ENCODE peak calls at places on chromosomes 2 and 18, in four cellular contexts. One of them, this sample, is unnamed.

GRCh38 chr18:49227456-49227855 is 233.0 kb downstream of the DYM start:
- DNase-seq in HFF-Myc: no peak
- DNase-seq in GM13976: no peak
- DNase-seq in epithelial cell of esophagus: peak
- DNase-seq in this sample: no peak

GRCh38 chr2:8872821-8873432 is 35.5 kb upstream of the KIDINS220 start:
- DNase-seq in HFF-Myc: peak
- DNase-seq in GM13976: peak
- DNase-seq in epithelial cell of esophagus: peak
- DNase-seq in this sample: peak

GRCh38 chr2:208077286-208077685 is 47.0 kb downstream of the CRYGD start:
- DNase-seq in HFF-Myc: no peak
- DNase-seq in GM13976: no peak
- DNase-seq in epithelial cell of esophagus: no peak
- DNase-seq in this sample: no peak

GRCh38 chr2:14494759-14495158 is 137.8 kb upstream of the LRATD1 start:
- DNase-seq in HFF-Myc: no peak
- DNase-seq in GM13976: no peak
- DNase-seq in epithelial cell of esophagus: no peak
- DNase-seq in this sample: no peak

GRCh38 chr2:191023235-191023679 is 9.3 kb upstream of the STAT1 start:
- DNase-seq in HFF-Myc: no peak
- DNase-seq in GM13976: no peak
- DNase-seq in epithelial cell of esophagus: no peak
- DNase-seq in this sample: no peak

GRCh38 chr2:150475479-150476212 is 11.8 kb downstream of the RND3 start:
- DNase-seq in HFF-Myc: no peak
- DNase-seq in GM13976: no peak
- DNase-seq in epithelial cell of esophagus: peak
- DNase-seq in this sample: no peak

GRCh38 chr2:55718165-55719008 is 24.7 kb upstream of the PNPT1 start:
- DNase-seq in HFF-Myc: peak
- DNase-seq in GM13976: peak
- DNase-seq in epithelial cell of esophagus: peak
- DNase-seq in this sample: peak

GRCh38 chr18:58156516-58156915 is 112.5 kb downstream of the NEDD4L start:
- DNase-seq in HFF-Myc: no peak
- DNase-seq in GM13976: no peak
- DNase-seq in epithelial cell of esophagus: no peak
- DNase-seq in this sample: no peak

GRCh38 chr2:23380562-23381065 is 4.4 kb upstream of the KLHL29 start:
- DNase-seq in HFF-Myc: no peak
- DNase-seq in GM13976: peak
- DNase-seq in epithelial cell of esophagus: no peak
- DNase-seq in this sample: peak

GRCh38 chr2:71851094-71851755 is 296.4 kb downstream of the CYP26B1 start:
- DNase-seq in HFF-Myc: no peak
- DNase-seq in GM13976: no peak
- DNase-seq in epithelial cell of esophagus: no peak
- DNase-seq in this sample: no peak

GRCh38 chr2:181394741-181395437 is 62.3 kb upstream of the ITGA4 start:
- DNase-seq in HFF-Myc: no peak
- DNase-seq in GM13976: no peak
- DNase-seq in epithelial cell of esophagus: no peak
- DNase-seq in this sample: no peak

GRCh38 chr18:77811510-77811909 is 561.9 kb downstream of the GALR1 start:
- DNase-seq in HFF-Myc: no peak
- DNase-seq in GM13976: no peak
- DNase-seq in epithelial cell of esophagus: peak
- DNase-seq in this sample: no peak

GRCh38 chr2:113282747-113283533 is 4.2 kb upstream of the PAX8 start:
- DNase-seq in HFF-Myc: no peak
- DNase-seq in GM13976: no peak
- DNase-seq in epithelial cell of esophagus: peak
- DNase-seq in this sample: no peak

GRCh38 chr2:164910091-164910899 is 45.0 kb downstream of the SLC38A11 start:
- DNase-seq in HFF-Myc: peak
- DNase-seq in GM13976: no peak
- DNase-seq in epithelial cell of esophagus: peak
- DNase-seq in this sample: no peak

GRCh38 chr2:106095478-106096392 is 98.4 kb downstream of the UXS1 start:
- DNase-seq in HFF-Myc: no peak
- DNase-seq in GM13976: no peak
- DNase-seq in epithelial cell of esophagus: no peak
- DNase-seq in this sample: no peak

GRCh38 chr2:8984152-8984551 is 19.3 kb downstream of the MBOAT2 start:
- DNase-seq in HFF-Myc: no peak
- DNase-seq in GM13976: no peak
- DNase-seq in epithelial cell of esophagus: no peak
- DNase-seq in this sample: no peak

GRCh38 chr18:49854681-49855080 is 41.3 kb upstream of the ACAA2 start:
- DNase-seq in HFF-Myc: no peak
- DNase-seq in GM13976: no peak
- DNase-seq in epithelial cell of esophagus: peak
- DNase-seq in this sample: no peak

GRCh38 chr2:231985823-231986261 is 24.3 kb downstream of the DIS3L2 start:
- DNase-seq in HFF-Myc: no peak
- DNase-seq in GM13976: no peak
- DNase-seq in epithelial cell of esophagus: peak
- DNase-seq in this sample: no peak

GRCh38 chr2:43221660-43222471 is 4.5 kb downstream of the ZFP36L2 start:
- DNase-seq in HFF-Myc: peak
- DNase-seq in GM13976: no peak
- DNase-seq in epithelial cell of esophagus: peak
- DNase-seq in this sample: no peak

GRCh38 chr2:194319222-194319992 is 1337.6 kb upstream of the SLC39A10 start:
- DNase-seq in HFF-Myc: no peak
- DNase-seq in GM13976: no peak
- DNase-seq in epithelial cell of esophagus: peak
- DNase-seq in this sample: peak

GRCh38 chr2:170742896-170743529 is 27.2 kb upstream of the ERICH2 start:
- DNase-seq in HFF-Myc: no peak
- DNase-seq in GM13976: no peak
- DNase-seq in epithelial cell of esophagus: no peak
- DNase-seq in this sample: no peak

GRCh38 chr2:79874015-79874414 is 361.2 kb downstream of the CTNNA2 start:
- DNase-seq in HFF-Myc: no peak
- DNase-seq in GM13976: no peak
- DNase-seq in epithelial cell of esophagus: no peak
- DNase-seq in this sample: no peak

DNA sequence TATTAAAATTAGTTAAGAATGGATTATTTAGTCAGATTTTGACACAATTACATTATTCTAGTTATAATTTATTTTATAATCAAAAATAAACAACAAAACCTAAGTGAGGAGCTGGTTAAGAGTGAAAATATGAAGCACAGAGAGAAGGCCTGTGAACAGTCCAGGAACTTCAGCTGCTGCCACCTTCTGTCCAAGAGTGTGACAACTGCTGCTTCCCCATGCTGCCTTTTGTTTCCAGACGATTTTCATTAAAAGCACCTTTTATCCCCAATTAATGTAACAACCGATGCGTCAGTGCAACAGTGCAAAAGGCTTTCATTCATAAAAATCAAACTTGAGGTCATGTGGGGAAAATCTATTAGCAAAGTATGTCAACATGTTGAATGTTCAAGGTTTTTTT is 363.6 kb downstream of the CTNNA2 start:
- DNase-seq in HFF-Myc: no peak
- DNase-seq in GM13976: peak
- DNase-seq in epithelial cell of esophagus: no peak
- DNase-seq in this sample: no peak
- TF ChIP-seq CTCF in HFF-Myc: peak
- TF ChIP-seq CTCF in GM13976: no peak
- TF ChIP-seq CTCF in epithelial cell of esophagus: peak
- TF ChIP-seq CTCF in this sample: peak

DNA sequence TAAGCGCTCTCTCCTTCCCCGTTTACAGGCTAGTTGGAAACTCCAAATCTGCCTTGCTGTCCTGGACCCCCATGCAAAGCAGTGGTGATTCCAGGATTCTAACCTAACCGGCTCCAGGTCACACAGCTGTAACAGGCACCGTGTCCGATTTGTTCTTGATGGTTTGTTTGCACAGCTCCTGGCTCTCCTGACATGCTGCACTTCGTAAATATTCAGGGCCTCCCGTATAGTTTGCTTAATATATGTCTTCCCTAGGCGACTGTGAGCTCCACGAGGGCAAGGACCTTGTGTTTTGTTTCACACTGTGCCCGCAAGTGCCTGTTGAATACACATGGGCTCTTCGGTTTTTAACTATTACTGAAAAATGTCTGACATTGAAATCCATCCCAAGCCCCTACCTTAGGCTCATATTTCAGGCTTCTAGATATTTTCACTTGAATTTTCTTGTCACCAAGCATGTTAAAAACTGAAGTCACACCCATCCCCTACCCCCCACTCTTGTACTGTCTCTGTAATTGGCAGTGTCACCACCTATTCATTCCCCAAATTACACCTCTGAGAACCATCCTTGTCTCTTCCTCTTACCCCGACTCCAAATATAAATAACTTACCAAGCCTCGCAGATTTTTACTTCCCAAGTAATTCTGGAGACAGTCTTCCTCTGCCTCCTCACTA is 1.0 kb upstream of the PUM2 start:
- DNase-seq in HFF-Myc: no peak
- DNase-seq in GM13976: no peak
- DNase-seq in epithelial cell of esophagus: no peak
- DNase-seq in this sample: no peak
- TF ChIP-seq CTCF in HFF-Myc: no peak
- TF ChIP-seq CTCF in GM13976: no peak
- TF ChIP-seq CTCF in epithelial cell of esophagus: no peak
- TF ChIP-seq CTCF in this sample: no peak

GRCh38 chr2:174078275-174078674 is 113.1 kb upstream of the SP3 start:
- DNase-seq in HFF-Myc: no peak
- DNase-seq in GM13976: no peak
- DNase-seq in epithelial cell of esophagus: no peak
- DNase-seq in this sample: no peak
- TF ChIP-seq CTCF in HFF-Myc: peak
- TF ChIP-seq CTCF in GM13976: no peak
- TF ChIP-seq CTCF in epithelial cell of esophagus: peak
- TF ChIP-seq CTCF in this sample: peak

GRCh38 chr2:54122171-54122935 is 6.9 kb downstream of the ACYP2 start:
- DNase-seq in HFF-Myc: no peak
- DNase-seq in GM13976: no peak
- DNase-seq in epithelial cell of esophagus: no peak
- DNase-seq in this sample: no peak

GRCh38 chr2:54115284-54116137 is at the start of gene ACYP2:
- DNase-seq in HFF-Myc: peak
- DNase-seq in GM13976: peak
- DNase-seq in epithelial cell of esophagus: peak
- DNase-seq in this sample: peak

GRCh38 chr2:54122939-54123338 is 7.5 kb downstream of the ACYP2 start:
- DNase-seq in HFF-Myc: peak
- DNase-seq in GM13976: no peak
- DNase-seq in epithelial cell of esophagus: peak
- DNase-seq in this sample: no peak

GRCh38 chr2:54120950-54121349 is 5.5 kb downstream of the ACYP2 start:
- DNase-seq in HFF-Myc: no peak
- DNase-seq in GM13976: no peak
- DNase-seq in epithelial cell of esophagus: no peak
- DNase-seq in this sample: no peak
- TF ChIP-seq CTCF in HFF-Myc: no peak
- TF ChIP-seq CTCF in GM13976: no peak
- TF ChIP-seq CTCF in epithelial cell of esophagus: no peak
- TF ChIP-seq CTCF in this sample: no peak